ENCODE peak calls at places on chromosomes 11 and 22, in ten cellular contexts. V is fibroblast of mammary gland, O is heart left ventricle, Y is thoracic aorta, K is GM06990, Z is heart right ventricle, J is fibroblast of pulmonary artery, B is HAP-1, F is adrenal gland, D is K562. N is an unnamed sample.

GRCh38 chr11:45724145-45724544 is 58.7 kb upstream of the CHST1 start:
- DNase-seq in V (no peak), O (no peak), Y (no peak), K (no peak), Z (no peak), J (no peak), B (no peak), F (no peak), D (no peak), N (no peak)

GRCh38 chr11:67304511-67305113 is 1.3 kb downstream of the SSH3 start:
- DNase-seq in V (no peak), O (no peak), Y (no peak), K (no peak), Z (no peak), J (no peak), B (no peak), F (peak; percentile 14), D (no peak), N (no peak)

GRCh38 chr11:133986545-133986944 is 29.8 kb upstream of the IGSF9B start:
- DNase-seq in V (no peak), O (no peak), Y (no peak), K (no peak), Z (no peak), J (no peak), B (no peak), F (no peak), D (no peak), N (no peak)

GRCh38 chr11:72702096-72702495 is 27.9 kb upstream of the PDE2A start:
- DNase-seq in V (no peak), O (no peak), Y (no peak), K (no peak), Z (no peak), J (no peak), B (no peak), F (no peak), D (no peak), N (no peak)

GRCh38 chr22:25747245-25747944 is 5.4 kb downstream of the MYO18B start:
- DNase-seq in V (peak; percentile 99), O (no peak), Y (peak; percentile 85), K (no peak), Z (no peak), J (peak; percentile 92), B (no peak), F (peak; percentile 96), D (peak; percentile 76), N (peak; percentile 20)

GRCh38 chr22:43263645-43264514 is 76.9 kb upstream of the TTLL12 start:
- DNase-seq in V (peak; percentile 55), O (peak; percentile 56), Y (no peak), K (peak; percentile 69), Z (peak; percentile 30), J (peak; percentile 91), B (no peak), F (peak; percentile 62), D (peak; percentile 72), N (peak; percentile 73)

GRCh38 chr11:81963018-81963417 is 770.6 kb downstream of the FAM181B start:
- DNase-seq in V (peak; percentile 20), O (no peak), Y (no peak), K (no peak), Z (no peak), J (peak; percentile 44), B (no peak), F (no peak), D (peak; percentile 6), N (peak; percentile 33)

GRCh38 chr11:20097319-20098221 is 62.7 kb downstream of the DBX1 start:
- DNase-seq in V (peak; percentile 99), O (no peak), Y (no peak), K (no peak), Z (no peak), J (peak; percentile 76), B (no peak), F (no peak), D (no peak), N (peak; percentile 25)

GRCh38 chr11:15010860-15011259 is 38.7 kb upstream of the CALCA start:
- DNase-seq in V (no peak), O (no peak), Y (no peak), K (no peak), Z (no peak), J (no peak), B (no peak), F (no peak), D (no peak), N (no peak)

GRCh38 chr11:78474451-78474850 is 56.8 kb upstream of the GAB2 start:
- DNase-seq in V (no peak), O (no peak), Y (no peak), K (no peak), Z (no peak), J (no peak), B (no peak), F (no peak), D (no peak), N (peak; percentile 72)

GRCh38 chr11:104968856-104969776 is 742 bp upstream of the CASP4 start:
- DNase-seq in V (peak; percentile 45), O (peak; percentile 32), Y (peak; percentile 8), K (no peak), Z (peak; percentile 32), J (peak; percentile 55), B (no peak), F (peak; percentile 44), D (no peak), N (no peak)
- H3K4me3 ChIP-seq in V (peak overlapping the region; percentile 66), O (no peak overlapping the region), Y (peak overlapping the region; percentile 77), K (peak overlapping the region; percentile 71), Z (peak overlapping the region; percentile 55), J (peak overlapping the region; percentile 65), B (no peak overlapping the region), F (no peak overlapping the region), D (no peak overlapping the region), N (peak overlapping the region; percentile 52)

DNA sequence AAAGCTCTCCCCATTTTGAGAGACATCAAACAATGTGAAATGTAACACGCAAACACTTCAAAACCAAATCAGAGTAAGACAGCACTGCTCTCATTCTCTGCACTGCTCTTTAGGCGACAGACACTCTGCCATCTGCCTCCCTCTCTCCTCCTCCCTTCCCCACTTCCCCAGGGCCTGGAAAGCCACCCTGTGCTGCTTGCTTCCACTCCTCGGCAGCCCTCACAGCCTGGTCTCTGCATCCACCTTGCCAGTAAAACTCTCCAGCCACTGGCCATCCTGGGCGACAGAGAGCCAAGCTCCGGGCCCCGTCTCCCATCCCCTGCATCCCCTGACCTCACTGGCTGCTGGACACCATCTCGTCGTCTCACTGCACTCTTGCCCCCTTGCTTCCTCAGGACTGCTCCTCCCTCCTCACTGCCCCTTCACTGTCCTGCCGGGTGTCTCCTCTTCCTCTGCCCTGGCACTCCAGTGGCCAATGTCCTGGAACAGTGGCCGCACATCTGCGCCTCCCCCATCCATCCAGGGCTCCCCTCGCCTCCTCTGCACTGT is 800.5 kb downstream of the BRD1 start:
- DNase-seq in V (no peak), O (no peak), Y (no peak), K (no peak), Z (no peak), J (no peak), B (no peak), F (no peak), D (no peak), N (no peak)
- H3K4me3 ChIP-seq in V (no peak overlapping the region), O (no peak overlapping the region), Y (no peak overlapping the region), K (no peak overlapping the region), Z (no peak overlapping the region), J (no peak overlapping the region), B (no peak overlapping the region), F (no peak overlapping the region), D (no peak overlapping the region), N (no peak overlapping the region)

GRCh38 chr11:64744544-64745218 is 739 bp upstream of the RASGRP2 start:
- DNase-seq in V (no peak), O (peak; percentile 61), Y (no peak), K (no peak), Z (no peak), J (no peak), B (no peak), F (no peak), D (peak; percentile 89), N (no peak)
- H3K4me3 ChIP-seq in V (no peak overlapping the region), O (peak overlapping the region; percentile 32), Y (peak overlapping the region; percentile 79), K (peak overlapping the region; percentile 48), Z (peak overlapping the region; percentile 70), J (peak overlapping the region; percentile 21), B (peak overlapping the region; percentile 36), F (no peak overlapping the region), D (peak overlapping the region; percentile 47), N (no peak overlapping the region)

DNA sequence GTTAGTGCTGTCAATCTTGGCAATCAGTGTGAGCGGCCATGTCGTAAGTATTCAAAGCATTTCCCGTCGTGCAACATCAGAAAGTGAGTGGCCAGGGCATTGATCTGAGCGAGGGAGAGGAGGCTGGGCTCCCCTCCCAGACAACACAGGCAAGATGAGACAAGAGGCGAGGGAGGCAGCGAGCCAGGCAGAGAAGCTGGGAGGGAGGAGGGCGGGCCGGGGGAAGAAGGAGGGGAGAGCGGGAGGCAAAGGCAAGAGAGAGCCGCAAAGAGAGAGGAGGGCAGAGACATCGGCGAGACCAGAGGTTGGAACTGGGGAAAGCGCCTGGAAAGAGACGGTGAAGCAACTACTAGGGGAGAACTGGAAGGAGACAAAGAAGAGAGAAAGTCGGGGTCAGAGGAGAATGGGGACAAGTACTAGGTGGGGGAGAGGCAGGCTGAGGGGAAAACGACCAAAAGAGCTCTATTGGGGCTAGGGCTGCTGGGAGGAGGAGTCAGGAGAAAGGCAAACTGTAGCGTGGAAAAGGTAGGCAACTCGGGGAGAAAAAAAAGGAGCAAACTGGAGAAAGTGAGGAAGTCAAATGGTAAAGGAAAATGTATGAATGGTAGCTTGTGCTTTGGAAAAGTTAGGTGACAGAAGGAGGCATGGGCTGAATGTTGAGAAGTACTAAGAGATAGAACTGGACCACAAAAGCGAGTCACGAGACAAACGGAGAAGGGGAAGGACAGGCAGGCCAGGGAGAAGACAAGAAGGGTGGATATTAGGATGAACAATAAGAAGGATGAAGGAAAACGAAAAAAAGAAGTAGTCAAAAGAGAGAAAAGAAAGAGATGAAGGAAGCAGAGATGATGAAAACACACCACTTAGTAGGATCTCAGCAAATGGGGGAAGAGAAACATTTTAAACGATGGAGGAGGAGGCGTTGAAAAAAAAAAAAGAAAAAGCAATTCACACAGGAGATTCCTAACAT is 130.5 kb upstream of the C11orf58 start:
- DNase-seq in V (no peak), O (peak; percentile 87), Y (no peak), K (no peak), Z (peak; percentile 84), J (peak; percentile 49), B (peak; percentile 90), F (peak; percentile 83), D (peak; percentile 52), N (peak; percentile 80)
- H3K4me3 ChIP-seq in V (no peak overlapping the region), O (peak overlapping the region; percentile 74), Y (peak overlapping the region; percentile 78), K (no peak overlapping the region), Z (peak overlapping the region; percentile 86), J (peak overlapping the region; percentile 62), B (peak overlapping the region; percentile 79), F (no peak overlapping the region), D (peak overlapping the region; percentile 71), N (peak overlapping the region; percentile 76)

GRCh38 chr11:282630-283360 is 4.6 kb downstream of the NLRP6 start:
- DNase-seq in V (no peak), O (peak; percentile 7), Y (no peak), K (no peak), Z (no peak), J (no peak), B (no peak), F (peak; percentile 7), D (no peak), N (no peak)
- H3K4me3 ChIP-seq in V (no peak overlapping the region), O (no peak overlapping the region), Y (no peak overlapping the region), K (no peak overlapping the region), Z (no peak overlapping the region), J (no peak overlapping the region), B (no peak overlapping the region), F (no peak overlapping the region), D (no peak overlapping the region), N (no peak overlapping the region)

DNA sequence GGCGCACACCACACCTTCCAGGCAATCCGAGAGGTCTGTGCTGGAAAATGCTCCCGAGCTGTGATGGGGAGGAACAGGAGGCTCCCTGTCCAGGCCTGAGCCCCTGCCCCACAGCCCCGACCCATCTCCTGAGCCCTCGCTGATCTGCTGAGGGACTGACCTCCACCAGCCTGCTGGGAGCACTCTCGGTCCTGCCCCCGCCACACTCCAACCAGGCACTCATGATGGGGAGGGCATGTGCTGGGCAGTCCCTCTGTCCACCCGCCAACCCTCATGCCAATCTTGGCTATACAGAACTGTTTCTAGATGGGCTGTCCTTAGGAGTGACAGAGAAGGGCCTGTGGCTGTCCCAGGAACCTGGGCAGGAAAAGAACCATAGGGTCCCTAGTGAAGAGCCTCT is 70.8 kb downstream of the TRMU start:
- DNase-seq in V (no peak), O (peak; percentile 40), Y (no peak), K (no peak), Z (peak; percentile 42), J (no peak), B (no peak), F (no peak), D (no peak), N (no peak)
- H3K4me3 ChIP-seq in V (no peak overlapping the region), O (no peak overlapping the region), Y (no peak overlapping the region), K (no peak overlapping the region), Z (no peak overlapping the region), J (no peak overlapping the region), B (no peak overlapping the region), F (no peak overlapping the region), D (no peak overlapping the region), N (no peak overlapping the region)